ENCODE peak calls at places on chromosomes 5 and 9, in eight cellular contexts. F is K562, Z is SK-N-SH, J is endothelial cell of umbilical vein, Y is HCT116, X is HepG2, C is GM12878, N is H1. T is an unnamed sample.

GRCh38 chr5:137954131-137954879 is 65.0 kb downstream of the PKD2L2 start:
- DNase-seq in Z (peak), F (no peak), X (no peak), J (peak), Y (no peak), C (no peak), N (no peak), T (peak)

GRCh38 chr9:80146466-80146865 is 574.7 kb downstream of the TLE4 start:
- DNase-seq in J (no peak), F (no peak), Y (no peak), Z (no peak), N (no peak), X (no peak), C (no peak), T (no peak)

GRCh38 chr5:149024477-149024876 is 38.4 kb downstream of the SH3TC2 start:
- DNase-seq in N (no peak), F (no peak), X (no peak), J (peak), Z (no peak), C (no peak), Y (no peak), T (no peak)

GRCh38 chr5:72693001-72693442 is 123.4 kb upstream of the TNPO1 start:
- DNase-seq in Z (peak), Y (no peak), J (no peak), F (no peak), X (no peak), C (no peak), N (no peak), T (no peak)

GRCh38 chr9:20620658-20621552 is 1.4 kb downstream of the MLLT3 start:
- DNase-seq in Z (peak), J (peak), C (no peak), F (no peak), Y (no peak), X (no peak), N (no peak), T (no peak)

GRCh38 chr9:114153761-114154596 is 1.4 kb upstream of the COL27A1 start:
- DNase-seq in J (no peak), X (peak), N (no peak), C (no peak), Z (peak), Y (no peak), F (no peak), T (no peak)

GRCh38 chr5:154962494-154962893 is 21.6 kb downstream of the MRPL22 start:
- DNase-seq in C (no peak), X (no peak), Z (no peak), N (no peak), Y (no peak), F (no peak), J (peak), T (no peak)

GRCh38 chr5:111411321-111411720 is 101.0 kb downstream of the STARD4 start:
- DNase-seq in X (no peak), F (no peak), Z (no peak), N (no peak), Y (no peak), C (no peak), J (no peak), T (no peak)

GRCh38 chr5:90877049-90877448 is 318.5 kb downstream of the ADGRV1 start:
- DNase-seq in X (no peak), Y (no peak), F (no peak), J (no peak), Z (no peak), N (no peak), C (no peak), T (no peak)

GRCh38 chr9:91207481-91207888 is 154.2 kb downstream of the AUH start:
- DNase-seq in F (no peak), C (no peak), Y (no peak), N (no peak), J (no peak), Z (no peak), X (peak), T (no peak)

GRCh38 chr9:132546148-132547051 is 36.0 kb upstream of the BARHL1 start:
- DNase-seq in X (no peak), Z (peak), N (peak), F (peak), J (peak), Y (no peak), C (no peak), T (no peak)

GRCh38 chr9:134872482-134873231 is 8.0 kb upstream of the FCN2 start:
- DNase-seq in N (no peak), F (no peak), X (no peak), C (no peak), Y (no peak), Z (no peak), J (no peak), T (no peak)

GRCh38 chr5:105133087-105133486 is 1570.5 kb upstream of the NUDT12 start:
- DNase-seq in C (no peak), X (no peak), N (no peak), Y (no peak), J (no peak), F (no peak), Z (no peak), T (no peak)

GRCh38 chr5:134554319-134555222 is 29.1 kb downstream of the JADE2 start:
- DNase-seq in C (peak), Z (peak), Y (no peak), X (no peak), F (no peak), J (peak), N (no peak), T (no peak)

GRCh38 chr5:17219006-17219422 is 1.6 kb downstream of the BASP1 start:
- DNase-seq in F (no peak), Z (peak), J (peak), N (no peak), Y (no peak), C (no peak), X (no peak), T (no peak)

GRCh38 chr5:42583322-42583721 is 160.1 kb downstream of the GHR start:
- DNase-seq in Z (peak), C (peak), X (peak), N (no peak), J (peak), F (peak), Y (peak), T (peak)

GRCh38 chr9:75601280-75601679 is 289.2 kb upstream of the PCSK5 start:
- DNase-seq in J (no peak), Z (no peak), X (no peak), Y (no peak), C (no peak), F (no peak), N (no peak), T (no peak)

GRCh38 chr5:11617080-11617479 is 287.2 kb downstream of the CTNND2 start:
- DNase-seq in N (no peak), C (no peak), Y (no peak), X (no peak), Z (no peak), J (no peak), F (no peak), T (no peak)

GRCh38 chr5:1135696-1136525 is 24.0 kb upstream of the SLC12A7 start:
- DNase-seq in Z (no peak), F (no peak), X (peak), J (no peak), N (no peak), C (no peak), Y (no peak), T (no peak)

GRCh38 chr5:170046221-170046620 is 59.5 kb upstream of the FOXI1 start:
- DNase-seq in C (no peak), F (no peak), J (no peak), Y (no peak), N (no peak), X (no peak), Z (peak), T (no peak)

GRCh38 chr9:120920495-120921178 is 6.0 kb downstream of the TRAF1 start:
- DNase-seq in Z (peak), N (no peak), C (no peak), X (no peak), J (no peak), Y (no peak), F (no peak), T (no peak)

GRCh38 chr5:174610968-174611367 is 113.4 kb upstream of the MSX2 start:
- DNase-seq in J (no peak), N (no peak), Y (no peak), X (no peak), F (no peak), C (no peak), Z (no peak), T (no peak)

GRCh38 chr5:61991861-61992260 is 314.1 kb upstream of the KIF2A start:
- DNase-seq in N (no peak), X (no peak), Y (no peak), C (no peak), J (no peak), Z (no peak), F (no peak), T (no peak)

GRCh38 chr9:6545017-6545691 is 100.4 kb downstream of the GLDC start:
- DNase-seq in C (no peak), Y (no peak), N (no peak), J (no peak), F (no peak), Z (no peak), X (no peak), T (no peak)

GRCh38 chr9:89380437-89381307 is 62.4 kb downstream of the SECISBP2 start:
- DNase-seq in F (no peak), N (no peak), X (no peak), C (no peak), Y (no peak), Z (no peak), J (no peak), T (no peak)

GRCh38 chr5:54007822-54008777 is 302.3 kb downstream of the ARL15 start:
- DNase-seq in C (no peak), J (no peak), F (no peak), X (peak), N (no peak), Z (no peak), Y (no peak), T (no peak)

GRCh38 chr9:3237121-3237520 is 288.7 kb downstream of the RFX3 start:
- DNase-seq in F (no peak), J (no peak), Z (no peak), C (no peak), N (no peak), Y (no peak), X (no peak), T (no peak)

GRCh38 chr9:114394523-114395193 is 6.9 kb upstream of the AKNA start:
- DNase-seq in J (no peak), X (no peak), Y (no peak), Z (no peak), C (no peak), F (no peak), N (no peak), T (no peak)

GRCh38 chr5:178416919-178417318 is 173.3 kb downstream of the COL23A1 start:
- DNase-seq in J (no peak), X (no peak), F (no peak), C (no peak), Y (no peak), N (no peak), Z (peak), T (no peak)

GRCh38 chr5:32754251-32754650 is 43.1 kb downstream of the NPR3 start:
- DNase-seq in Z (no peak), Y (no peak), N (no peak), C (no peak), F (no peak), J (no peak), X (no peak), T (no peak)

GRCh38 chr9:28539432-28539831 is 966.2 kb upstream of the C9orf72 start:
- DNase-seq in Z (no peak), F (no peak), C (no peak), J (no peak), X (no peak), N (no peak), Y (no peak), T (no peak)

GRCh38 chr9:76090909-76091308 is 200.4 kb downstream of the PCSK5 start:
- DNase-seq in F (no peak), Z (no peak), J (no peak), C (no peak), Y (no peak), N (no peak), X (no peak), T (no peak)

GRCh38 chr5:73834693-73835092 is 208.7 kb downstream of the ARHGEF28 start:
- DNase-seq in Y (no peak), C (no peak), N (no peak), F (no peak), J (no peak), Z (no peak), X (no peak), T (no peak)

GRCh38 chr5:73828465-73828864 is 202.5 kb downstream of the ARHGEF28 start:
- DNase-seq in Y (no peak), C (no peak), Z (no peak), N (no peak), F (no peak), J (no peak), X (no peak), T (no peak)

GRCh38 chr5:73826301-73826700 is 200.3 kb downstream of the ARHGEF28 start:
- DNase-seq in N (no peak), J (no peak), F (no peak), C (no peak), Y (no peak), Z (no peak), X (no peak), T (no peak)

GRCh38 chr5:73826761-73827450 is 200.9 kb downstream of the ARHGEF28 start:
- DNase-seq in Z (no peak), Y (no peak), J (no peak), F (no peak), X (no peak), N (no peak), C (no peak), T (no peak)

DNA sequence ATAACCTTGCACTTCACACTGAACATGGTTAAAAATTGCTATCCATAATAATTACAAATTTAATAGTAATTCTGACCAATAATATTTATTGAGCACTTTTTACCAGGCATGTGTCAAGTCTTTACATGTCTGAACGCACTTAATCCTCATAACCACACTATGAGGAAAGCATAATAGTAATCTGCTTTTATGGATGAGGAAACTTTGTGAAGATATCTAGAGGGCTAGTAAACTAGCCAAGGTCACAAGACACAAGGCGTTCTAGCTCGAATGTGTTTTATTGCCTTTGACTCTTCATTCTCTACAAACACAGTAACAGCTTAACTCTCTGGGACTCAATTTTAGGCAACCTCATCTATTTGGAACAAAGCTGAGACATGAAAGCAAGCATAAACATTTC is 205.1 kb downstream of the ARHGEF28 start:
- DNase-seq in Z (no peak), F (no peak), N (no peak), X (no peak), J (no peak), C (no peak), Y (no peak), T (no peak)
- TF ChIP-seq POLR2AphosphoS5 in Z (no peak), F (no peak), N (no peak), X (no peak), J (no peak), C (no peak), Y (no peak), T (no peak)

DNA sequence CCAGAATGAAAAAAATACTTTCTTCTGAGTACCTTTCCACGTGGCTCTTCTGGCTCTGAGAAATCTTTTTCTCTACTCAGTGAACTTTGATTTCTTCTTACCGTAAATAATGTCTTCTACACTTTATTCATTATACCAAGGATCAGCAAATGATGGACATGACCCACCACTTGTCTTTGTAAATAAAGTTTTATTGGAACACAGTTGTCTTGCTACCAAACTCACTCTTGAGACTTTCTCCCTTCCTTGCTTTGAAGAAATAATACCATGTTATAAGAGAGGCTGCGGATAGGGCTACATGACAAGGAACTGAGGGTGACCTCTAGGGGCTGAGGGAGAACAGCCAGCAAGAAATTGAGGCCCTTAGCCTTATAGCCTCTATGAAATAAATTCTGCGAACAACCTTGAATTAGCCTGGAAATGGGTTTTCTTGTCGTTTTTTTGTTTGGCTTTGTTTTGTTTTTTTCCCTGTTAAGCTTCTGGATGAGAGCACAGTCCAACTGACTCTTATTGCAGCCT is 212.5 kb downstream of the COMMD10 start:
- DNase-seq in J (no peak), X (no peak), F (no peak), Z (no peak), N (no peak), Y (no peak), C (no peak), T (no peak)
- H3K4me3 ChIP-seq in J (no peak), X (no peak), F (no peak), Z (no peak), N (no peak), Y (no peak), C (no peak), T (no peak)

DNA sequence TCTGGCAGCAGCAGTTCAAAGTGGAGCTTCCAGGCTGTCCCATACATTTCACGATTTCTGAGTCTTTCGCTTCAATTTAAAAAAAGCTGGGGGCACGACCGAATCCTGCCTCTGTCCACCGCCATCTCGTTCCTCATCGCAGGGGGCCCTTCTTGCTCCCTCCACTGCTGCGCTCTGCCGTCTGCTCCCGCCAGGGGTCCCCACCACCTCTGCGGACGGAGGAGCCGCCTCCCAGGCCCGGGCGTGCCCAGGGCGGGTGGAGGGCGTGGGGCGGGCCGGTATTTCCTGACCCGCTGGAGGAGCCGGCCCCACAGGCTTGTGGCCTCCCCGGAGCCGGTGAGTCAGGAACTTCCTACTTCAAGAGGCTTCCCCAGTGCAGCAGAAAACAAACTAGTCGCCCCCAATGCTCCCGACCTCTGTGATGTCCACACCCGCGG is 50.4 kb downstream of the USP20 start:
- DNase-seq in C (peak), J (peak), Z (peak), X (peak), F (peak), Y (peak), N (peak), T (no peak)
- H3K9ac ChIP-seq in C (peak), J (no peak), Z (peak), X (peak), F (peak), Y (peak), N (no peak), T (no peak)

GRCh38 chr5:7886849-7887460 is 18.0 kb downstream of the MTRR start:
- DNase-seq in X (peak), F (no peak), Z (peak), Y (peak), C (no peak), N (no peak), J (peak), T (peak)

GRCh38 chr5:7881091-7881490 is 12.1 kb downstream of the MTRR start:
- DNase-seq in J (no peak), F (no peak), C (no peak), Z (no peak), N (no peak), Y (no peak), X (no peak), T (no peak)

GRCh38 chr5:7881816-7882215 is 12.9 kb downstream of the MTRR start:
- DNase-seq in F (no peak), X (no peak), Y (no peak), C (no peak), J (no peak), N (no peak), Z (no peak), T (no peak)

GRCh38 chr5:7884491-7885273 is 15.7 kb downstream of the MTRR start:
- DNase-seq in F (no peak), Z (no peak), J (no peak), X (no peak), Y (no peak), N (no peak), C (no peak), T (no peak)

GRCh38 chr5:7882926-7883325 is 14.0 kb downstream of the MTRR start:
- DNase-seq in C (no peak), J (no peak), X (no peak), Y (no peak), Z (no peak), N (no peak), F (no peak), T (no peak)
- TF ChIP-seq POLR2AphosphoS5 in C (no peak), J (no peak), X (no peak), Y (no peak), Z (no peak), N (no peak), F (no peak), T (no peak)

GRCh38 chr9:130171226-130172148 is 717 bp upstream of the NCS1 start:
- DNase-seq in Z (no peak), Y (no peak), X (no peak), C (no peak), J (no peak), N (no peak), F (no peak), T (no peak)
- H3K4me3 ChIP-seq in Z (peak), Y (peak), X (peak), C (no peak), J (peak), N (peak), F (peak), T (peak)

GRCh38 chr5:150618188-150618587 is 22.3 kb upstream of the SYNPO start:
- DNase-seq in N (no peak), J (no peak), Z (no peak), X (no peak), C (no peak), Y (no peak), F (no peak), T (no peak)
- H3K9ac ChIP-seq in N (no peak), J (no peak), Z (no peak), X (no peak), C (no peak), Y (no peak), F (peak), T (no peak)

GRCh38 chr5:122942164-122942914 is 94.2 kb downstream of the PPIC start:
- DNase-seq in X (no peak), J (peak), Y (no peak), N (no peak), C (no peak), Z (no peak), F (no peak), T (no peak)
- TF ChIP-seq POLR2AphosphoS5 in X (no peak), J (no peak), Y (no peak), N (no peak), C (no peak), Z (no peak), F (peak), T (no peak)

GRCh38 chr5:176538505-176538806 is 1.3 kb upstream of the RNF44 start:
- DNase-seq in F (no peak), C (no peak), Z (no peak), Y (no peak), X (no peak), N (no peak), J (no peak), T (no peak)
- H3K4me3 ChIP-seq in F (peak), C (peak), Z (no peak), Y (peak), X (peak), N (peak), J (no peak), T (peak)

DNA sequence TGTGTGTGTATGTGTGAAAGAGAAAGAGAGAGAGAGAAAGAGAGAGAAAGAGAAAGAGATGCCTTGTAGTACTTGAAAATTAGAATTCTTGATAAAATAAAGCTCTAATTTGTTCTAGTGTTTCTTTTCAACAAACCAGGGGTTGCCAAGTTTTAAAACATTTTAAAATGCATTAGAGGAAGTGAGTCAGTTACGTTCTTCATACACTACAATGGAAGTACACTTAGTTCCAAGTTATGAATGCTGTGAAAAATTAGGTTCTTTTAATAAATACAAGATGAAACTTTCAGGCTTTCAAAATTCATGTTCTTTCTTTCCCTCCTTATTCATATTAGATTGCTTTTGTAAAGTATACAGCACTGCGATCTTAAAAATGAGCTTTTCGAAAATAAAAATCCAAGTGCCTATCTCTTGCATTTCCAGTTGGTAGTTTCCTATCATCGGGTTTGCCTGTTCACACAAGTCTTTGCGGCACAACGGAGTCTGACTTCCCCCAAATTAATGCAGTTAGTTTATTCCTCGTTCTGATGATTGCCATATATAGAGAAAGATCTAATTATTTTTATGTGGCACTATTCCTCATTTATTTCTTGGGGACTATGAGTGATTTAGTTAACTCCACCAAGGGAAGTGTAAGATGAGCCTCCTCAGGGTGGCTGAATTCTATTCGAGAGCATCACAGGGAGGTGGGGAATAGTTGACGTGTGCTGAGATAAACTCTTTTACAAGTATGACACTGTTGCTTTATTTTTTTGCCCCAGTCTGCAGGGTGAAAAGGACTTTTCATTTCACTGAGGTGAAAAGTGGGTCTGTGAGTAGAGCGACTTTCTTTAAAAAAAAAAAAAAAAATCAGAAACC is 238.2 kb downstream of the CD180 start:
- DNase-seq in J (peak), Z (no peak), N (no peak), Y (no peak), F (no peak), X (no peak), C (no peak), T (no peak)
- H3K9ac ChIP-seq in J (peak), Z (no peak), N (no peak), Y (no peak), F (no peak), X (no peak), C (no peak), T (no peak)